ENCODE peak calls at places on chromosomes 13 and 19, in nine cellular contexts. One of them, this sample, is unnamed.

GRCh38 chr13:89883893-89884448 is 1463.5 kb upstream of the MIR17HG start:
- DNase-seq in germinal center: no peak
- DNase-seq in Kasumi-1: no peak
- DNase-seq in sciatic nerve: no peak
- DNase-seq in activated CD4-positive, alpha-beta T cell treated with anti-CD3 and anti-CD28 coated beads, Interleukin-2, amount 50 U/mL, for 1 hour: no peak
- DNase-seq in anterior cingulate cortex: no peak
- DNase-seq in omental fat pad: no peak
- DNase-seq in Ammon's horn: no peak
- DNase-seq in tibial artery: no peak
- DNase-seq in this sample: no peak

GRCh38 chr13:86174632-86175031 is 375.4 kb upstream of the SLITRK6 start:
- DNase-seq in germinal center: no peak
- DNase-seq in Kasumi-1: no peak
- DNase-seq in sciatic nerve: no peak
- DNase-seq in activated CD4-positive, alpha-beta T cell treated with anti-CD3 and anti-CD28 coated beads, Interleukin-2, amount 50 U/mL, for 1 hour: no peak
- DNase-seq in anterior cingulate cortex: no peak
- DNase-seq in omental fat pad: no peak
- DNase-seq in Ammon's horn: no peak
- DNase-seq in tibial artery: no peak
- DNase-seq in this sample: no peak

GRCh38 chr19:54207908-54208783 is 7.5 kb downstream of the RPS9 start:
- DNase-seq in germinal center: no peak
- DNase-seq in Kasumi-1: peak
- DNase-seq in sciatic nerve: peak
- DNase-seq in activated CD4-positive, alpha-beta T cell treated with anti-CD3 and anti-CD28 coated beads, Interleukin-2, amount 50 U/mL, for 1 hour: no peak
- DNase-seq in anterior cingulate cortex: peak
- DNase-seq in omental fat pad: peak
- DNase-seq in Ammon's horn: peak
- DNase-seq in tibial artery: no peak
- DNase-seq in this sample: peak

GRCh38 chr13:24528816-24529398 is 16.3 kb upstream of the PARP4 start:
- DNase-seq in germinal center: no peak
- DNase-seq in Kasumi-1: no peak
- DNase-seq in sciatic nerve: no peak
- DNase-seq in activated CD4-positive, alpha-beta T cell treated with anti-CD3 and anti-CD28 coated beads, Interleukin-2, amount 50 U/mL, for 1 hour: no peak
- DNase-seq in anterior cingulate cortex: no peak
- DNase-seq in omental fat pad: no peak
- DNase-seq in Ammon's horn: no peak
- DNase-seq in tibial artery: no peak
- DNase-seq in this sample: no peak

GRCh38 chr13:76379341-76380105 is 506.7 kb downstream of the KCTD12 start:
- DNase-seq in germinal center: no peak
- DNase-seq in Kasumi-1: no peak
- DNase-seq in sciatic nerve: no peak
- DNase-seq in activated CD4-positive, alpha-beta T cell treated with anti-CD3 and anti-CD28 coated beads, Interleukin-2, amount 50 U/mL, for 1 hour: no peak
- DNase-seq in anterior cingulate cortex: no peak
- DNase-seq in omental fat pad: no peak
- DNase-seq in Ammon's horn: no peak
- DNase-seq in tibial artery: no peak
- DNase-seq in this sample: no peak

GRCh38 chr13:97878421-97879375 is 74.8 kb upstream of the IPO5 start:
- DNase-seq in germinal center: no peak
- DNase-seq in Kasumi-1: no peak
- DNase-seq in sciatic nerve: no peak
- DNase-seq in activated CD4-positive, alpha-beta T cell treated with anti-CD3 and anti-CD28 coated beads, Interleukin-2, amount 50 U/mL, for 1 hour: no peak
- DNase-seq in anterior cingulate cortex: no peak
- DNase-seq in omental fat pad: no peak
- DNase-seq in Ammon's horn: no peak
- DNase-seq in tibial artery: no peak
- DNase-seq in this sample: no peak

GRCh38 chr19:10505583-10506229 is 2.5 kb upstream of the KEAP1 start:
- DNase-seq in germinal center: peak
- DNase-seq in Kasumi-1: peak
- DNase-seq in sciatic nerve: peak
- DNase-seq in activated CD4-positive, alpha-beta T cell treated with anti-CD3 and anti-CD28 coated beads, Interleukin-2, amount 50 U/mL, for 1 hour: peak
- DNase-seq in anterior cingulate cortex: peak
- DNase-seq in omental fat pad: peak
- DNase-seq in Ammon's horn: peak
- DNase-seq in tibial artery: peak
- DNase-seq in this sample: no peak

GRCh38 chr13:51913421-51914136 is 51.8 kb downstream of the CCDC70 start:
- DNase-seq in germinal center: no peak
- DNase-seq in Kasumi-1: peak
- DNase-seq in sciatic nerve: no peak
- DNase-seq in activated CD4-positive, alpha-beta T cell treated with anti-CD3 and anti-CD28 coated beads, Interleukin-2, amount 50 U/mL, for 1 hour: no peak
- DNase-seq in anterior cingulate cortex: peak
- DNase-seq in omental fat pad: no peak
- DNase-seq in Ammon's horn: peak
- DNase-seq in tibial artery: no peak
- DNase-seq in this sample: no peak

GRCh38 chr19:29983568-29983967 is 41.5 kb downstream of the URI1 start:
- DNase-seq in germinal center: no peak
- DNase-seq in Kasumi-1: no peak
- DNase-seq in sciatic nerve: no peak
- DNase-seq in activated CD4-positive, alpha-beta T cell treated with anti-CD3 and anti-CD28 coated beads, Interleukin-2, amount 50 U/mL, for 1 hour: no peak
- DNase-seq in anterior cingulate cortex: no peak
- DNase-seq in omental fat pad: no peak
- DNase-seq in Ammon's horn: no peak
- DNase-seq in tibial artery: no peak
- DNase-seq in this sample: no peak

GRCh38 chr13:79442221-79442620 is 36.2 kb upstream of the RBM26 start:
- DNase-seq in germinal center: no peak
- DNase-seq in Kasumi-1: no peak
- DNase-seq in sciatic nerve: no peak
- DNase-seq in activated CD4-positive, alpha-beta T cell treated with anti-CD3 and anti-CD28 coated beads, Interleukin-2, amount 50 U/mL, for 1 hour: no peak
- DNase-seq in anterior cingulate cortex: no peak
- DNase-seq in omental fat pad: no peak
- DNase-seq in Ammon's horn: no peak
- DNase-seq in tibial artery: no peak
- DNase-seq in this sample: no peak

GRCh38 chr19:44176590-44176989 is 11.7 kb downstream of the ZNF226 start:
- DNase-seq in germinal center: no peak
- DNase-seq in Kasumi-1: no peak
- DNase-seq in sciatic nerve: no peak
- DNase-seq in activated CD4-positive, alpha-beta T cell treated with anti-CD3 and anti-CD28 coated beads, Interleukin-2, amount 50 U/mL, for 1 hour: no peak
- DNase-seq in anterior cingulate cortex: no peak
- DNase-seq in omental fat pad: no peak
- DNase-seq in Ammon's horn: no peak
- DNase-seq in tibial artery: no peak
- DNase-seq in this sample: no peak

GRCh38 chr13:44236370-44236769 is 137.3 kb upstream of the SERP2 start:
- DNase-seq in germinal center: no peak
- DNase-seq in Kasumi-1: no peak
- DNase-seq in sciatic nerve: no peak
- DNase-seq in activated CD4-positive, alpha-beta T cell treated with anti-CD3 and anti-CD28 coated beads, Interleukin-2, amount 50 U/mL, for 1 hour: no peak
- DNase-seq in anterior cingulate cortex: no peak
- DNase-seq in omental fat pad: no peak
- DNase-seq in Ammon's horn: no peak
- DNase-seq in tibial artery: peak
- DNase-seq in this sample: no peak

GRCh38 chr13:20969182-20969581 is 66.6 kb upstream of the XPO4 start:
- DNase-seq in germinal center: no peak
- DNase-seq in Kasumi-1: no peak
- DNase-seq in sciatic nerve: no peak
- DNase-seq in activated CD4-positive, alpha-beta T cell treated with anti-CD3 and anti-CD28 coated beads, Interleukin-2, amount 50 U/mL, for 1 hour: no peak
- DNase-seq in anterior cingulate cortex: no peak
- DNase-seq in omental fat pad: no peak
- DNase-seq in Ammon's horn: no peak
- DNase-seq in tibial artery: no peak
- DNase-seq in this sample: no peak

GRCh38 chr13:110400786-110401533 is 93.9 kb downstream of the COL4A2 start:
- DNase-seq in germinal center: no peak
- DNase-seq in Kasumi-1: no peak
- DNase-seq in sciatic nerve: no peak
- DNase-seq in activated CD4-positive, alpha-beta T cell treated with anti-CD3 and anti-CD28 coated beads, Interleukin-2, amount 50 U/mL, for 1 hour: no peak
- DNase-seq in anterior cingulate cortex: no peak
- DNase-seq in omental fat pad: no peak
- DNase-seq in Ammon's horn: no peak
- DNase-seq in tibial artery: no peak
- DNase-seq in this sample: no peak

GRCh38 chr19:5038631-5039271 is 69.8 kb downstream of the KDM4B start:
- DNase-seq in germinal center: peak
- DNase-seq in Kasumi-1: peak
- DNase-seq in sciatic nerve: no peak
- DNase-seq in activated CD4-positive, alpha-beta T cell treated with anti-CD3 and anti-CD28 coated beads, Interleukin-2, amount 50 U/mL, for 1 hour: no peak
- DNase-seq in anterior cingulate cortex: no peak
- DNase-seq in omental fat pad: no peak
- DNase-seq in Ammon's horn: peak
- DNase-seq in tibial artery: no peak
- DNase-seq in this sample: no peak

GRCh38 chr19:1668339-1669123 is 16.1 kb upstream of the TCF3 start:
- DNase-seq in germinal center: peak
- DNase-seq in Kasumi-1: peak
- DNase-seq in sciatic nerve: no peak
- DNase-seq in activated CD4-positive, alpha-beta T cell treated with anti-CD3 and anti-CD28 coated beads, Interleukin-2, amount 50 U/mL, for 1 hour: no peak
- DNase-seq in anterior cingulate cortex: no peak
- DNase-seq in omental fat pad: no peak
- DNase-seq in Ammon's horn: no peak
- DNase-seq in tibial artery: no peak
- DNase-seq in this sample: no peak

GRCh38 chr19:39402417-39403297 is 4.0 kb upstream of the ZFP36 start:
- DNase-seq in germinal center: peak
- DNase-seq in Kasumi-1: peak
- DNase-seq in sciatic nerve: peak
- DNase-seq in activated CD4-positive, alpha-beta T cell treated with anti-CD3 and anti-CD28 coated beads, Interleukin-2, amount 50 U/mL, for 1 hour: peak
- DNase-seq in anterior cingulate cortex: peak
- DNase-seq in omental fat pad: peak
- DNase-seq in Ammon's horn: peak
- DNase-seq in tibial artery: peak
- DNase-seq in this sample: peak

GRCh38 chr19:1935484-1936208 is 5.3 kb upstream of the CSNK1G2 start:
- DNase-seq in germinal center: peak
- DNase-seq in Kasumi-1: peak
- DNase-seq in sciatic nerve: no peak
- DNase-seq in activated CD4-positive, alpha-beta T cell treated with anti-CD3 and anti-CD28 coated beads, Interleukin-2, amount 50 U/mL, for 1 hour: no peak
- DNase-seq in anterior cingulate cortex: peak
- DNase-seq in omental fat pad: no peak
- DNase-seq in Ammon's horn: peak
- DNase-seq in tibial artery: no peak
- DNase-seq in this sample: peak

GRCh38 chr19:45164577-45165335 is 4.0 kb upstream of the NKPD1 start:
- DNase-seq in germinal center: peak
- DNase-seq in Kasumi-1: peak
- DNase-seq in sciatic nerve: no peak
- DNase-seq in activated CD4-positive, alpha-beta T cell treated with anti-CD3 and anti-CD28 coated beads, Interleukin-2, amount 50 U/mL, for 1 hour: peak
- DNase-seq in anterior cingulate cortex: no peak
- DNase-seq in omental fat pad: peak
- DNase-seq in Ammon's horn: no peak
- DNase-seq in tibial artery: no peak
- DNase-seq in this sample: no peak

GRCh38 chr13:85930108-85930507 is 130.9 kb upstream of the SLITRK6 start:
- DNase-seq in germinal center: no peak
- DNase-seq in Kasumi-1: no peak
- DNase-seq in sciatic nerve: no peak
- DNase-seq in activated CD4-positive, alpha-beta T cell treated with anti-CD3 and anti-CD28 coated beads, Interleukin-2, amount 50 U/mL, for 1 hour: no peak
- DNase-seq in anterior cingulate cortex: no peak
- DNase-seq in omental fat pad: no peak
- DNase-seq in Ammon's horn: no peak
- DNase-seq in tibial artery: no peak
- DNase-seq in this sample: no peak

GRCh38 chr19:12527034-12527836 is 24.0 kb downstream of the ZNF564 start:
- DNase-seq in germinal center: no peak
- DNase-seq in Kasumi-1: peak
- DNase-seq in sciatic nerve: no peak
- DNase-seq in activated CD4-positive, alpha-beta T cell treated with anti-CD3 and anti-CD28 coated beads, Interleukin-2, amount 50 U/mL, for 1 hour: no peak
- DNase-seq in anterior cingulate cortex: no peak
- DNase-seq in omental fat pad: no peak
- DNase-seq in Ammon's horn: no peak
- DNase-seq in tibial artery: no peak
- DNase-seq in this sample: no peak

GRCh38 chr13:98184796-98185195 is 7.7 kb upstream of the RNF113B start:
- DNase-seq in germinal center: no peak
- DNase-seq in Kasumi-1: no peak
- DNase-seq in sciatic nerve: no peak
- DNase-seq in activated CD4-positive, alpha-beta T cell treated with anti-CD3 and anti-CD28 coated beads, Interleukin-2, amount 50 U/mL, for 1 hour: no peak
- DNase-seq in anterior cingulate cortex: no peak
- DNase-seq in omental fat pad: no peak
- DNase-seq in Ammon's horn: no peak
- DNase-seq in tibial artery: no peak
- DNase-seq in this sample: no peak

GRCh38 chr19:46866407-46867132 is 5.8 kb downstream of the ARHGAP35 start:
- DNase-seq in germinal center: no peak
- DNase-seq in Kasumi-1: no peak
- DNase-seq in sciatic nerve: no peak
- DNase-seq in activated CD4-positive, alpha-beta T cell treated with anti-CD3 and anti-CD28 coated beads, Interleukin-2, amount 50 U/mL, for 1 hour: no peak
- DNase-seq in anterior cingulate cortex: no peak
- DNase-seq in omental fat pad: no peak
- DNase-seq in Ammon's horn: no peak
- DNase-seq in tibial artery: no peak
- DNase-seq in this sample: no peak

GRCh38 chr13:57569981-57570380 is 61.6 kb upstream of the PCDH17 start:
- DNase-seq in germinal center: no peak
- DNase-seq in Kasumi-1: no peak
- DNase-seq in sciatic nerve: no peak
- DNase-seq in activated CD4-positive, alpha-beta T cell treated with anti-CD3 and anti-CD28 coated beads, Interleukin-2, amount 50 U/mL, for 1 hour: no peak
- DNase-seq in anterior cingulate cortex: no peak
- DNase-seq in omental fat pad: no peak
- DNase-seq in Ammon's horn: no peak
- DNase-seq in tibial artery: no peak
- DNase-seq in this sample: no peak

GRCh38 chr19:28578786-28579505 is 634.0 kb downstream of the UQCRFS1 start:
- DNase-seq in germinal center: no peak
- DNase-seq in Kasumi-1: no peak
- DNase-seq in sciatic nerve: no peak
- DNase-seq in activated CD4-positive, alpha-beta T cell treated with anti-CD3 and anti-CD28 coated beads, Interleukin-2, amount 50 U/mL, for 1 hour: no peak
- DNase-seq in anterior cingulate cortex: no peak
- DNase-seq in omental fat pad: no peak
- DNase-seq in Ammon's horn: no peak
- DNase-seq in tibial artery: no peak
- DNase-seq in this sample: no peak

GRCh38 chr19:35725216-35725861 is 7.5 kb downstream of the KMT2B start:
- DNase-seq in germinal center: no peak
- DNase-seq in Kasumi-1: no peak
- DNase-seq in sciatic nerve: no peak
- DNase-seq in activated CD4-positive, alpha-beta T cell treated with anti-CD3 and anti-CD28 coated beads, Interleukin-2, amount 50 U/mL, for 1 hour: no peak
- DNase-seq in anterior cingulate cortex: no peak
- DNase-seq in omental fat pad: no peak
- DNase-seq in Ammon's horn: no peak
- DNase-seq in tibial artery: no peak
- DNase-seq in this sample: no peak

GRCh38 chr19:6849876-6850275 is 37.5 kb upstream of the ADGRE1 start:
- DNase-seq in germinal center: no peak
- DNase-seq in Kasumi-1: no peak
- DNase-seq in sciatic nerve: no peak
- DNase-seq in activated CD4-positive, alpha-beta T cell treated with anti-CD3 and anti-CD28 coated beads, Interleukin-2, amount 50 U/mL, for 1 hour: no peak
- DNase-seq in anterior cingulate cortex: no peak
- DNase-seq in omental fat pad: no peak
- DNase-seq in Ammon's horn: no peak
- DNase-seq in tibial artery: no peak
- DNase-seq in this sample: no peak

GRCh38 chr19:56350416-56351045 is 35.9 kb upstream of the ZSCAN5A start:
- DNase-seq in germinal center: peak
- DNase-seq in Kasumi-1: peak
- DNase-seq in sciatic nerve: peak
- DNase-seq in activated CD4-positive, alpha-beta T cell treated with anti-CD3 and anti-CD28 coated beads, Interleukin-2, amount 50 U/mL, for 1 hour: peak
- DNase-seq in anterior cingulate cortex: no peak
- DNase-seq in omental fat pad: peak
- DNase-seq in Ammon's horn: peak
- DNase-seq in tibial artery: no peak
- DNase-seq in this sample: no peak

GRCh38 chr13:101949681-101950080 is 452.2 kb downstream of the FGF14 start:
- DNase-seq in germinal center: no peak
- DNase-seq in Kasumi-1: peak
- DNase-seq in sciatic nerve: no peak
- DNase-seq in activated CD4-positive, alpha-beta T cell treated with anti-CD3 and anti-CD28 coated beads, Interleukin-2, amount 50 U/mL, for 1 hour: no peak
- DNase-seq in anterior cingulate cortex: no peak
- DNase-seq in omental fat pad: no peak
- DNase-seq in Ammon's horn: no peak
- DNase-seq in tibial artery: no peak
- DNase-seq in this sample: no peak

GRCh38 chr13:99380921-99381645 is 73.9 kb upstream of the GPR183 start:
- DNase-seq in germinal center: no peak
- DNase-seq in Kasumi-1: no peak
- DNase-seq in sciatic nerve: no peak
- DNase-seq in activated CD4-positive, alpha-beta T cell treated with anti-CD3 and anti-CD28 coated beads, Interleukin-2, amount 50 U/mL, for 1 hour: peak
- DNase-seq in anterior cingulate cortex: no peak
- DNase-seq in omental fat pad: no peak
- DNase-seq in Ammon's horn: no peak
- DNase-seq in tibial artery: no peak
- DNase-seq in this sample: no peak

GRCh38 chr13:46489586-46490023 is 63.4 kb upstream of the LRCH1 start:
- DNase-seq in germinal center: no peak
- DNase-seq in Kasumi-1: no peak
- DNase-seq in sciatic nerve: no peak
- DNase-seq in activated CD4-positive, alpha-beta T cell treated with anti-CD3 and anti-CD28 coated beads, Interleukin-2, amount 50 U/mL, for 1 hour: no peak
- DNase-seq in anterior cingulate cortex: no peak
- DNase-seq in omental fat pad: no peak
- DNase-seq in Ammon's horn: no peak
- DNase-seq in tibial artery: peak
- DNase-seq in this sample: no peak